ENCODE peak calls at places on chromosome 12, in ten cellular contexts. P, S, N, K, O, G, F, J, R and W are unnamed samples.
A peak's percentile ranks its signal among the peaks of the same experiment; 100 is the strongest.

GRCh38 chr12:124466200-124467128 is 100.9 kb downstream of the NCOR2 start:
- DNase-seq in P (peak; percentile 87), S (no peak), N (peak; percentile 76), K (no peak), O (no peak), G (no peak), F (no peak), J (peak; percentile 57), R (peak; percentile 87), W (peak; percentile 93)

GRCh38 chr12:91763654-91764439 is 381.8 kb downstream of the BTG1 start:
- DNase-seq in P (no peak), S (no peak), N (no peak), K (no peak), O (no peak), G (no peak), F (no peak), J (no peak), R (no peak), W (no peak)

GRCh38 chr12:45768194-45768593 is 38.7 kb downstream of the ARID2 start:
- DNase-seq in P (no peak), S (no peak), N (no peak), K (no peak), O (no peak), G (no peak), F (no peak), J (no peak), R (no peak), W (no peak)

GRCh38 chr12:110107369-110108281 is 16.5 kb upstream of the IFT81 start:
- DNase-seq in P (peak; percentile 79), S (no peak), N (no peak), K (no peak), O (no peak), G (peak; percentile 77), F (peak; percentile 72), J (no peak), R (no peak), W (no peak)

GRCh38 chr12:102438823-102439205 is 41.5 kb downstream of the IGF1 start:
- DNase-seq in P (no peak), S (no peak), N (no peak), K (no peak), O (no peak), G (no peak), F (no peak), J (no peak), R (no peak), W (no peak)

GRCh38 chr12:131852551-131853299 is 24.5 kb downstream of the MMP17 start:
- DNase-seq in P (no peak), S (no peak), N (no peak), K (no peak), O (no peak), G (no peak), F (no peak), J (no peak), R (no peak), W (no peak)

GRCh38 chr12:79634957-79635471 is 55.8 kb downstream of the PAWR start:
- DNase-seq in P (no peak), S (peak; percentile 23), N (no peak), K (no peak), O (no peak), G (no peak), F (no peak), J (no peak), R (no peak), W (no peak)

GRCh38 chr12:29286081-29286800 is 94.7 kb downstream of the ERGIC2 start:
- DNase-seq in P (no peak), S (no peak), N (no peak), K (no peak), O (no peak), G (peak; percentile 35), F (no peak), J (no peak), R (no peak), W (no peak)

GRCh38 chr12:79689477-79690155 is 1.1 kb downstream of the PAWR start:
- DNase-seq in P (peak; percentile 80), S (peak; percentile 37), N (no peak), K (peak; percentile 21), O (peak; percentile 55), G (no peak), F (peak; percentile 57), J (peak; percentile 49), R (no peak), W (peak; percentile 21)

GRCh38 chr12:64609543-64610091 is 678 bp upstream of the RASSF3 start:
- DNase-seq in P (no peak), S (no peak), N (no peak), K (no peak), O (peak; percentile 18), G (no peak), F (no peak), J (no peak), R (peak; percentile 28), W (no peak)

GRCh38 chr12:1934831-1935230 is 16.4 kb upstream of the CACNA2D4 start:
- DNase-seq in P (no peak), S (no peak), N (no peak), K (no peak), O (no peak), G (no peak), F (peak; percentile 14), J (no peak), R (no peak), W (no peak)

GRCh38 chr12:62006076-62006732 is 254.0 kb upstream of the USP15 start:
- DNase-seq in P (no peak), S (peak; percentile 66), N (no peak), K (peak; percentile 65), O (peak; percentile 32), G (peak; percentile 0), F (no peak), J (no peak), R (no peak), W (peak; percentile 44)

GRCh38 chr12:109727746-109728726 is 14.4 kb downstream of the FAM222A start:
- DNase-seq in P (peak; percentile 35), S (no peak), N (no peak), K (no peak), O (no peak), G (no peak), F (no peak), J (no peak), R (no peak), W (no peak)

GRCh38 chr12:108915632-108916133 is 35.8 kb downstream of the DAO start:
- DNase-seq in P (no peak), S (peak; percentile 22), N (no peak), K (no peak), O (no peak), G (no peak), F (no peak), J (no peak), R (no peak), W (no peak)

GRCh38 chr12:3256103-3256551 is 178.9 kb downstream of the TSPAN9 start:
- DNase-seq in P (peak; percentile 87), S (no peak), N (no peak), K (no peak), O (no peak), G (no peak), F (no peak), J (no peak), R (no peak), W (no peak)

GRCh38 chr12:88691811-88692210 is 111.5 kb upstream of the KITLG start:
- DNase-seq in P (no peak), S (no peak), N (no peak), K (no peak), O (no peak), G (no peak), F (no peak), J (no peak), R (no peak), W (no peak)

GRCh38 chr12:109577311-109577710 is 3.7 kb downstream of the MVK start:
- DNase-seq in P (no peak), S (no peak), N (no peak), K (no peak), O (no peak), G (no peak), F (no peak), J (no peak), R (no peak), W (no peak)

GRCh38 chr12:67766370-67766769 is 117.8 kb downstream of the DYRK2 start:
- DNase-seq in P (no peak), S (no peak), N (no peak), K (no peak), O (no peak), G (no peak), F (no peak), J (no peak), R (no peak), W (no peak)

GRCh38 chr12:114480309-114481199 is 74.6 kb upstream of the TBX5 start:
- DNase-seq in P (no peak), S (peak; percentile 21), N (no peak), K (no peak), O (no peak), G (no peak), F (no peak), J (no peak), R (no peak), W (no peak)

GRCh38 chr12:59401862-59402261 is 194.0 kb upstream of the SLC16A7 start:
- DNase-seq in P (no peak), S (no peak), N (no peak), K (no peak), O (no peak), G (no peak), F (no peak), J (no peak), R (no peak), W (no peak)

GRCh38 chr12:89208661-89209096 is 143.6 kb downstream of the DUSP6 start:
- DNase-seq in P (no peak), S (no peak), N (no peak), K (peak; percentile 54), O (no peak), G (peak; percentile 64), F (no peak), J (no peak), R (no peak), W (no peak)

GRCh38 chr12:91040356-91040755 is 17.5 kb downstream of the KERA start:
- DNase-seq in P (no peak), S (no peak), N (no peak), K (no peak), O (no peak), G (no peak), F (no peak), J (no peak), R (no peak), W (no peak)

GRCh38 chr12:86660488-86661171 is 404.4 kb upstream of the MGAT4C start:
- DNase-seq in P (no peak), S (no peak), N (no peak), K (peak; percentile 92), O (no peak), G (no peak), F (no peak), J (no peak), R (no peak), W (no peak)